ENCODE peak calls at places on chromosomes 13 and 19, in eight cellular contexts. One of them, this sample, is unnamed.

GRCh38 chr19:53812335-53812734 is 11.8 kb downstream of the NLRP12 start:
- DNase-seq in mucosa of descending colon: no peak
- DNase-seq in GM13976: no peak
- DNase-seq in progenitor cell of endocrine pancreas: no peak
- DNase-seq in nephron progenitor cell: no peak
- DNase-seq in IMR-90: no peak
- DNase-seq in sigmoid colon: no peak
- DNase-seq in HL-60: no peak
- DNase-seq in this sample: no peak

GRCh38 chr19:6480843-6481415 is 658 bp downstream of the DENND1C start:
- DNase-seq in mucosa of descending colon: no peak
- DNase-seq in GM13976: peak; percentile 43
- DNase-seq in progenitor cell of endocrine pancreas: no peak
- DNase-seq in nephron progenitor cell: no peak
- DNase-seq in IMR-90: no peak
- DNase-seq in sigmoid colon: no peak
- DNase-seq in HL-60: no peak
- DNase-seq in this sample: peak; percentile 67

GRCh38 chr13:39102981-39103490 is 64.8 kb downstream of the NHLRC3 start:
- DNase-seq in mucosa of descending colon: no peak
- DNase-seq in GM13976: no peak
- DNase-seq in progenitor cell of endocrine pancreas: no peak
- DNase-seq in nephron progenitor cell: no peak
- DNase-seq in IMR-90: no peak
- DNase-seq in sigmoid colon: no peak
- DNase-seq in HL-60: no peak
- DNase-seq in this sample: no peak

GRCh38 chr19:10802479-10802878 is 33.5 kb downstream of the TMED1 start:
- DNase-seq in mucosa of descending colon: no peak
- DNase-seq in GM13976: no peak
- DNase-seq in progenitor cell of endocrine pancreas: no peak
- DNase-seq in nephron progenitor cell: no peak
- DNase-seq in IMR-90: no peak
- DNase-seq in sigmoid colon: no peak
- DNase-seq in HL-60: no peak
- DNase-seq in this sample: no peak

GRCh38 chr19:40962460-40962961 is 28.6 kb upstream of the CYP2B6 start:
- DNase-seq in mucosa of descending colon: no peak
- DNase-seq in GM13976: no peak
- DNase-seq in progenitor cell of endocrine pancreas: no peak
- DNase-seq in nephron progenitor cell: no peak
- DNase-seq in IMR-90: no peak
- DNase-seq in sigmoid colon: no peak
- DNase-seq in HL-60: no peak
- DNase-seq in this sample: no peak

GRCh38 chr13:28532226-28533048 is 37.5 kb upstream of the FLT1 start:
- DNase-seq in mucosa of descending colon: no peak
- DNase-seq in GM13976: peak; percentile 60
- DNase-seq in progenitor cell of endocrine pancreas: peak; percentile 18
- DNase-seq in nephron progenitor cell: peak; percentile 60
- DNase-seq in IMR-90: no peak
- DNase-seq in sigmoid colon: no peak
- DNase-seq in HL-60: no peak
- DNase-seq in this sample: no peak

GRCh38 chr19:32195706-32196610 is 149.5 kb upstream of the ZNF507 start:
- DNase-seq in mucosa of descending colon: no peak
- DNase-seq in GM13976: no peak
- DNase-seq in progenitor cell of endocrine pancreas: no peak
- DNase-seq in nephron progenitor cell: no peak
- DNase-seq in IMR-90: no peak
- DNase-seq in sigmoid colon: no peak
- DNase-seq in HL-60: no peak
- DNase-seq in this sample: no peak

GRCh38 chr19:11814707-11815050 is 606 bp downstream of the ZNF440 start:
- DNase-seq in mucosa of descending colon: peak; percentile 32
- DNase-seq in GM13976: no peak
- DNase-seq in progenitor cell of endocrine pancreas: no peak
- DNase-seq in nephron progenitor cell: no peak
- DNase-seq in IMR-90: peak; percentile 29
- DNase-seq in sigmoid colon: no peak
- DNase-seq in HL-60: no peak
- DNase-seq in this sample: no peak

GRCh38 chr13:105567951-105568510 is 967.4 kb downstream of the EFNB2 start:
- DNase-seq in mucosa of descending colon: no peak
- DNase-seq in GM13976: no peak
- DNase-seq in progenitor cell of endocrine pancreas: no peak
- DNase-seq in nephron progenitor cell: no peak
- DNase-seq in IMR-90: no peak
- DNase-seq in sigmoid colon: no peak
- DNase-seq in HL-60: no peak
- DNase-seq in this sample: no peak

GRCh38 chr19:14703833-14704232 is 14.0 kb downstream of the ZNF333 start:
- DNase-seq in mucosa of descending colon: no peak
- DNase-seq in GM13976: no peak
- DNase-seq in progenitor cell of endocrine pancreas: no peak
- DNase-seq in nephron progenitor cell: no peak
- DNase-seq in IMR-90: no peak
- DNase-seq in sigmoid colon: no peak
- DNase-seq in HL-60: no peak
- DNase-seq in this sample: no peak

GRCh38 chr19:30445385-30445784 is 73.2 kb downstream of the ZNF536 start:
- DNase-seq in mucosa of descending colon: no peak
- DNase-seq in GM13976: no peak
- DNase-seq in progenitor cell of endocrine pancreas: no peak
- DNase-seq in nephron progenitor cell: no peak
- DNase-seq in IMR-90: no peak
- DNase-seq in sigmoid colon: no peak
- DNase-seq in HL-60: no peak
- DNase-seq in this sample: no peak

GRCh38 chr19:41521860-41522555 is 54.0 kb upstream of the CEACAM21 start:
- DNase-seq in mucosa of descending colon: peak; percentile 34
- DNase-seq in GM13976: peak; percentile 46
- DNase-seq in progenitor cell of endocrine pancreas: no peak
- DNase-seq in nephron progenitor cell: no peak
- DNase-seq in IMR-90: no peak
- DNase-seq in sigmoid colon: no peak
- DNase-seq in HL-60: no peak
- DNase-seq in this sample: peak; percentile 59

GRCh38 chr19:38265213-38265861 is 964 bp downstream of the SPINT2 start:
- DNase-seq in mucosa of descending colon: peak; percentile 65
- DNase-seq in GM13976: no peak
- DNase-seq in progenitor cell of endocrine pancreas: no peak
- DNase-seq in nephron progenitor cell: no peak
- DNase-seq in IMR-90: no peak
- DNase-seq in sigmoid colon: no peak
- DNase-seq in HL-60: no peak
- DNase-seq in this sample: no peak

GRCh38 chr13:88717946-88718345 is 1046.8 kb downstream of the SLITRK5 start:
- DNase-seq in mucosa of descending colon: no peak
- DNase-seq in GM13976: no peak
- DNase-seq in progenitor cell of endocrine pancreas: no peak
- DNase-seq in nephron progenitor cell: no peak
- DNase-seq in IMR-90: no peak
- DNase-seq in sigmoid colon: no peak
- DNase-seq in HL-60: no peak
- DNase-seq in this sample: no peak

GRCh38 chr13:106942558-106942957 is 374.6 kb upstream of the ARGLU1 start:
- DNase-seq in mucosa of descending colon: no peak
- DNase-seq in GM13976: no peak
- DNase-seq in progenitor cell of endocrine pancreas: no peak
- DNase-seq in nephron progenitor cell: no peak
- DNase-seq in IMR-90: no peak
- DNase-seq in sigmoid colon: no peak
- DNase-seq in HL-60: no peak
- DNase-seq in this sample: no peak

GRCh38 chr13:74977498-74977897 is 504.5 kb downstream of the TBC1D4 start:
- DNase-seq in mucosa of descending colon: no peak
- DNase-seq in GM13976: no peak
- DNase-seq in progenitor cell of endocrine pancreas: no peak
- DNase-seq in nephron progenitor cell: no peak
- DNase-seq in IMR-90: no peak
- DNase-seq in sigmoid colon: no peak
- DNase-seq in HL-60: no peak
- DNase-seq in this sample: no peak

GRCh38 chr19:58451358-58452101 is at the start of gene ZNF324B:
- DNase-seq in mucosa of descending colon: peak; percentile 98
- DNase-seq in GM13976: peak; percentile 98
- DNase-seq in progenitor cell of endocrine pancreas: peak; percentile 93
- DNase-seq in nephron progenitor cell: peak; percentile 97
- DNase-seq in IMR-90: peak; percentile 92
- DNase-seq in sigmoid colon: peak; percentile 98
- DNase-seq in HL-60: peak; percentile 97
- DNase-seq in this sample: peak; percentile 98

GRCh38 chr13:40102360-40102727 is 446.9 kb downstream of the COG6 start:
- DNase-seq in mucosa of descending colon: no peak
- DNase-seq in GM13976: no peak
- DNase-seq in progenitor cell of endocrine pancreas: no peak
- DNase-seq in nephron progenitor cell: no peak
- DNase-seq in IMR-90: no peak
- DNase-seq in sigmoid colon: no peak
- DNase-seq in HL-60: no peak
- DNase-seq in this sample: no peak

GRCh38 chr19:4375164-4375619 is 25.2 kb downstream of the SH3GL1 start:
- DNase-seq in mucosa of descending colon: peak; percentile 53
- DNase-seq in GM13976: no peak
- DNase-seq in progenitor cell of endocrine pancreas: peak; percentile 61
- DNase-seq in nephron progenitor cell: no peak
- DNase-seq in IMR-90: no peak
- DNase-seq in sigmoid colon: peak; percentile 78
- DNase-seq in HL-60: no peak
- DNase-seq in this sample: no peak

GRCh38 chr19:4374451-4375163 is 25.7 kb downstream of the SH3GL1 start:
- DNase-seq in mucosa of descending colon: peak; percentile 46
- DNase-seq in GM13976: no peak
- DNase-seq in progenitor cell of endocrine pancreas: no peak
- DNase-seq in nephron progenitor cell: no peak
- DNase-seq in IMR-90: peak; percentile 87
- DNase-seq in sigmoid colon: peak; percentile 93
- DNase-seq in HL-60: peak; percentile 75
- DNase-seq in this sample: no peak

GRCh38 chr19:4376991-4377781 is 23.2 kb downstream of the SH3GL1 start:
- DNase-seq in mucosa of descending colon: no peak
- DNase-seq in GM13976: no peak
- DNase-seq in progenitor cell of endocrine pancreas: no peak
- DNase-seq in nephron progenitor cell: no peak
- DNase-seq in IMR-90: peak; percentile 50
- DNase-seq in sigmoid colon: peak; percentile 61
- DNase-seq in HL-60: no peak
- DNase-seq in this sample: no peak

GRCh38 chr19:4375620-4376228 is 24.6 kb downstream of the SH3GL1 start:
- DNase-seq in mucosa of descending colon: no peak
- DNase-seq in GM13976: peak; percentile 65
- DNase-seq in progenitor cell of endocrine pancreas: no peak
- DNase-seq in nephron progenitor cell: no peak
- DNase-seq in IMR-90: peak; percentile 81
- DNase-seq in sigmoid colon: peak; percentile 69
- DNase-seq in HL-60: peak; percentile 54
- DNase-seq in this sample: no peak

DNA sequence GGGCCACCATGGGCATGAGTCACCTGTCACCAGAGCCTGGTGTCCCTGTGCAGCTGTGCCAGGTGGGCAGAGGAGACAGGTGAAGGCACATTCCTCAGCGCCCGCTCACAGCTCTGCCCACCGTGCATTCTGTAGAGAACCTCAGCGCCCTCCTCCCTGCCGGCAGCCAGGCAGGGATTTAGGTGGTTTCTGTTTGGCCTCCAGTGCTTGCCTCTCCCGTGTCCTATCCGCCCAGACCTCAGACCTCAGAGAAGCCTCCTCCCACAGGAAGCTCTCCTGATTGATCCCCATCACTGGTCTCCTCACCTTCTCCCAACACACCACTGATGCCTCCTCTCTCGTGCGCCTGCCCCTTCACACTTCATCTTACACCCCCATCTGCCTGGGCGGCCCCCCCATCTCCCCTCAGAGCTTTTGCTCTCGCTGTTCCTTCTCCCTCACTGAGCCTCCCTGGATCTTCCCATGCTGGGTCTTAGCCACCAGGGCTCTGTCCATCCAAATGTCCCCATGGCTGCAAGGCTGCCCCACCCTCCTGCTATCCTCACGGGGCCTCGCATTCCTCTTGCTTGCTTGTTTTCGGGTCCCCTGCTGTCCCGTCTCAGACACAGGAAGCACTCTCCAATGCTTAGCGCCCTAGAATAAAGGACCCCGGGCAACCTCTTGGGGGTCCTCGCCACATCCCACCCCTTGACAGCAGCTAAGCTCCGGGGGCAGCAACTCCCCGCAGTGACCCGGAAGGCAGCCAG is 23.9 kb downstream of the SH3GL1 start:
- DNase-seq in mucosa of descending colon: no peak
- DNase-seq in GM13976: no peak
- DNase-seq in progenitor cell of endocrine pancreas: no peak
- DNase-seq in nephron progenitor cell: no peak
- DNase-seq in IMR-90: no peak
- DNase-seq in sigmoid colon: no peak
- DNase-seq in HL-60: no peak
- DNase-seq in this sample: no peak
- TF ChIP-seq CTCF in mucosa of descending colon: no peak
- TF ChIP-seq CTCF in GM13976: no peak
- TF ChIP-seq CTCF in progenitor cell of endocrine pancreas: no peak
- TF ChIP-seq CTCF in nephron progenitor cell: no peak
- TF ChIP-seq CTCF in IMR-90: no peak
- TF ChIP-seq CTCF in sigmoid colon: no peak
- TF ChIP-seq CTCF in HL-60: no peak
- TF ChIP-seq CTCF in this sample: no peak

GRCh38 chr19:3275583-3276340 is 51.3 kb downstream of the CELF5 start:
- DNase-seq in mucosa of descending colon: peak; percentile 93
- DNase-seq in GM13976: peak; percentile 99
- DNase-seq in progenitor cell of endocrine pancreas: peak; percentile 55
- DNase-seq in nephron progenitor cell: peak; percentile 96
- DNase-seq in IMR-90: peak; percentile 60
- DNase-seq in sigmoid colon: no peak
- DNase-seq in HL-60: peak; percentile 47
- DNase-seq in this sample: peak; percentile 96
- TF ChIP-seq CTCF in mucosa of descending colon: peak; percentile 18
- TF ChIP-seq CTCF in GM13976: no peak
- TF ChIP-seq CTCF in progenitor cell of endocrine pancreas: peak; percentile 64
- TF ChIP-seq CTCF in nephron progenitor cell: no peak
- TF ChIP-seq CTCF in IMR-90: no peak
- TF ChIP-seq CTCF in sigmoid colon: no peak
- TF ChIP-seq CTCF in HL-60: no peak
- TF ChIP-seq CTCF in this sample: peak; percentile 67

DNA sequence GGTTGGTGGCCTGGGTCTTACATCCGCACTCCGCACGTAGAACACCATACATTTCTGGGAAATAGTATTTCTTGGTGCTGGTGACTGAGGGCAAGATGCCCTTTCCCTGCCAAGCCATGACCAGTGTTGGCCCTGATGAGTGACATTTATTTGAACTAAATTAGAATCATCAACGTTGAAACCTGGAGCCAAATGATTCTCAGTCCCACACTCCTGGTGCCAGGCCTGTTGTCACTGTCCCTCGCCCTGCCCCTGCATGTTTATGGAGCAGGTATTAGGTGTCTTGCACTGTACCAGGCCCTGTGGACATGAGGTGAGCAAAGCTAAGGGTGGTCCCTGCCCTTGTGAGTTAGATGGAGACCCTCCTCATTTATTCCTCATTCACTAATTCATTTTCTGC is 5.8 kb downstream of the CHST8 start:
- DNase-seq in mucosa of descending colon: no peak
- DNase-seq in GM13976: no peak
- DNase-seq in progenitor cell of endocrine pancreas: no peak
- DNase-seq in nephron progenitor cell: no peak
- DNase-seq in IMR-90: no peak
- DNase-seq in sigmoid colon: peak; percentile 27
- DNase-seq in HL-60: no peak
- DNase-seq in this sample: no peak
- TF ChIP-seq CTCF in mucosa of descending colon: no peak
- TF ChIP-seq CTCF in GM13976: no peak
- TF ChIP-seq CTCF in progenitor cell of endocrine pancreas: no peak
- TF ChIP-seq CTCF in nephron progenitor cell: no peak
- TF ChIP-seq CTCF in IMR-90: no peak
- TF ChIP-seq CTCF in sigmoid colon: no peak
- TF ChIP-seq CTCF in HL-60: no peak
- TF ChIP-seq CTCF in this sample: no peak

GRCh38 chr13:29959086-29959485 is 108.7 kb upstream of the UBL3 start:
- DNase-seq in mucosa of descending colon: no peak
- DNase-seq in GM13976: no peak
- DNase-seq in progenitor cell of endocrine pancreas: no peak
- DNase-seq in nephron progenitor cell: no peak
- DNase-seq in IMR-90: no peak
- DNase-seq in sigmoid colon: no peak
- DNase-seq in HL-60: no peak
- DNase-seq in this sample: no peak
- TF ChIP-seq CTCF in mucosa of descending colon: no peak
- TF ChIP-seq CTCF in GM13976: no peak
- TF ChIP-seq CTCF in progenitor cell of endocrine pancreas: no peak
- TF ChIP-seq CTCF in nephron progenitor cell: no peak
- TF ChIP-seq CTCF in IMR-90: no peak
- TF ChIP-seq CTCF in sigmoid colon: no peak
- TF ChIP-seq CTCF in HL-60: no peak
- TF ChIP-seq CTCF in this sample: no peak

This sample was measured in activated CD8-positive, alpha-beta T cell treated with anti-CD3 and anti-CD28 coated beads for 36 hours.